ENCODE peak calls at places on chromosomes 1 and 21, in six cellular contexts. M, B, N, R, S and Y are unnamed samples.

GRCh38 chr1:95311006-95311405 is 77.0 kb downstream of the RWDD3 start:
- DNase-seq in M (no peak), B (no peak), N (no peak), R (no peak), S (no peak), Y (no peak)

GRCh38 chr1:196114193-196114592 is 494.0 kb downstream of the KCNT2 start:
- DNase-seq in M (peak; percentile 31), B (peak; percentile 57), N (no peak), R (no peak), S (no peak), Y (no peak)

GRCh38 chr1:210792703-210793102 is 341.2 kb downstream of the KCNH1 start:
- DNase-seq in M (peak; percentile 26), B (peak; percentile 87), N (no peak), R (no peak), S (no peak), Y (no peak)

GRCh38 chr1:32828341-32828740 is 10.9 kb downstream of the S100PBP start:
- DNase-seq in M (peak; percentile 31), B (peak; percentile 28), N (no peak), R (no peak), S (no peak), Y (peak; percentile 50)

GRCh38 chr1:62509028-62509427 is 72.2 kb downstream of the USP1 start:
- DNase-seq in M (no peak), B (no peak), N (no peak), R (no peak), S (no peak), Y (no peak)

GRCh38 chr21:35100351-35100771 is 51.3 kb upstream of the RUNX1 start:
- DNase-seq in M (no peak), B (peak; percentile 11), N (no peak), R (no peak), S (no peak), Y (no peak)

GRCh38 chr1:220528049-220528678 is at the start of gene MARK1:
- DNase-seq in M (peak; percentile 46), B (no peak), N (peak; percentile 68), R (no peak), S (peak; percentile 86), Y (peak; percentile 64)

GRCh38 chr1:110150330-110151174 is at the start of gene SLC6A17:
- DNase-seq in M (peak; percentile 17), B (peak; percentile 68), N (no peak), R (peak; percentile 65), S (no peak), Y (no peak)

GRCh38 chr1:169483500-169483966 is 2.2 kb downstream of the SLC19A2 start:
- DNase-seq in M (peak; percentile 89), B (peak; percentile 79), N (no peak), R (no peak), S (no peak), Y (no peak)

DNA sequence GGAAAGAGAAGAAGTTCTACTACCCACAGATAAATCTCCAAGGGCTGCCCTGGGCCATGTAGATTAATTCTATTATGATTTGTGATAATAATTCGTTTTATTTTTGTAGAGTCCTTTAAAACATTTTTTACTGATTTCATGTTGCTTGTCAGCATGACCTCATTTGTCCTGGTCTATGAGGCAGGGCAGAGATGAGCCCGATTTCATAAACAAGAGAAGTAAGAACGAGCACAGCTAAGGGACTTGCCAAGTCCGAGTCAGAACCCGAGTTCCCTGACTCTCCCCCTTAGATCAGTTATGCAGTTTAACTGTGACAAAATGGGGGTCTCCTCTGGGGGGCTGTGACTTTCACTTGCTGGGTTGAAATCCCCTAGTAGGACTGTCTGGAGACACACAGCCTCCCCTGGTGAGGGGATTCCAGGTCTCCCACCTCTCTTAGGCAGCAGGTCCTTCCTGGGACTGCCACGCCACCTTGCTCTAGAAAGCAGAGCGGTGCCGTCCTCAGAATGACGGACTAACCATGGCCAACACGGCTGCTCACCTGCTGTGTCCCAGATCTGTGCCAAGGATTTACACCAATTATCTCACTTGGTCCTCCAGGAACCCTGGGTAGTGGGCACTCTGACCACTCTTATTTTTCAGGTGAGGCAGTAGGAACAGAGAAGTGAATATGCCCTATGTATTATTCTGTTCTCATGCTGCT is 31.0 kb upstream of the SOX13 start:
- DNase-seq in M (peak; percentile 12), B (peak; percentile 36), N (no peak), R (no peak), S (no peak), Y (no peak)
- H3K9ac ChIP-seq in M (no peak overlapping the region), B (no peak overlapping the region), N (no peak overlapping the region), R (no peak overlapping the region), S (no peak overlapping the region), Y (no peak overlapping the region)

GRCh38 chr1:11157394-11157793 is 31.8 kb upstream of the ANGPTL7 start:
- DNase-seq in M (no peak), B (no peak), N (no peak), R (no peak), S (no peak), Y (no peak)
- H3K4me3 ChIP-seq in M (no peak overlapping the region), B (no peak overlapping the region), N (no peak overlapping the region), R (no peak overlapping the region), S (no peak overlapping the region), Y (no peak overlapping the region)

GRCh38 chr1:26542781-26543443 is 13.4 kb downstream of the RPS6KA1 start:
- DNase-seq in M (no peak), B (no peak), N (no peak), R (no peak), S (no peak), Y (peak; percentile 91)

GRCh38 chr1:26541816-26542711 is 12.5 kb downstream of the RPS6KA1 start:
- DNase-seq in M (peak; percentile 71), B (peak; percentile 78), N (peak; percentile 87), R (no peak), S (peak; percentile 90), Y (peak; percentile 98)

GRCh38 chr1:26543444-26543835 is 13.9 kb downstream of the RPS6KA1 start:
- DNase-seq in M (no peak), B (no peak), N (no peak), R (no peak), S (no peak), Y (no peak)

GRCh38 chr1:26546375-26546774 is 16.8 kb downstream of the RPS6KA1 start:
- DNase-seq in M (no peak), B (no peak), N (no peak), R (no peak), S (no peak), Y (peak; percentile 54)

GRCh38 chr1:26544156-26544555 is 14.6 kb downstream of the RPS6KA1 start:
- DNase-seq in M (no peak), B (no peak), N (no peak), R (no peak), S (no peak), Y (no peak)
- H3K4me1 ChIP-seq in M (no peaks in the 10 kb centered on the region), B (peaks cover 15% of the 10 kb centered on the region), N (peaks cover 53% of the 10 kb centered on the region), R (peaks cover 3% of the 10 kb centered on the region), S (no peaks in the 10 kb centered on the region), Y (peaks cover 70% of the 10 kb centered on the region)

DNA sequence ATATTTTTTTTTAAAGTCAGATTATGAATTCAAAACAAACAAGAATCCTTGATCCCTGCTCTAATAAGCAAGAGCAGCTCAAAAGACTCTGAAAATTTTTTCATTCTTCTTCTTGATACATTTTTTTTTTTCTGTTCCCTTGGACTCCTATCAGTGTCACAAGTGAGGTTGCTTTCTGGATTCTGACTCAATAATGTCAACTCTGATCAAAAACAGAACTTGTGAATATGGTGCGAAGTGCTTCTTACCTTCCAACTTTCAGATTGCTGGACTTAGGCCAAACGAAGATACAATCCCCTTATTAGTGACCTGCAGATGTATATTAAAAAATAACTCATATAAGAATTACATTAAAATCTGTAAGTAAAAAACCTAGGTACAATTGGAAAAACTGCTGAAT is 136.1 kb downstream of the GPATCH2 start:
- DNase-seq in M (no peak), B (no peak), N (no peak), R (no peak), S (no peak), Y (no peak)
- H3K9ac ChIP-seq in M (no peak overlapping the region), B (no peak overlapping the region), N (no peak overlapping the region), R (no peak overlapping the region), S (no peak overlapping the region), Y (no peak overlapping the region)